ENCODE peak calls at places on chromosomes 13 and 19, in four cellular contexts. W is A549, G is HepG2, B is GM12878. H is an unnamed sample.

GRCh38 chr19:50475101-50475568 is 1.2 kb upstream of the EMC10 start:
- DNase-seq in W (no peak), G (no peak), B (no peak), H (no peak)

GRCh38 chr19:5112681-5113080 is 143.8 kb downstream of the KDM4B start:
- DNase-seq in W (no peak), G (no peak), B (no peak), H (no peak)

GRCh38 chr19:36041831-36042230 is 9.2 kb upstream of the CLIP3 start:
- DNase-seq in W (peak), G (peak), B (no peak), H (no peak)

GRCh38 chr19:23402388-23402787 is 7.1 kb upstream of the ZNF91 start:
- DNase-seq in W (no peak), G (no peak), B (no peak), H (no peak)

GRCh38 chr19:1079566-1080111 is 12.7 kb downstream of the ARHGAP45 start:
- DNase-seq in W (no peak), G (no peak), B (no peak), H (peak)

GRCh38 chr13:84994582-84994981 is 804.6 kb downstream of the SLITRK6 start:
- DNase-seq in W (peak), G (peak), B (no peak), H (peak)

GRCh38 chr19:11138659-11139526 is 16.7 kb downstream of the SPC24 start:
- DNase-seq in W (peak), G (peak), B (no peak), H (peak)

GRCh38 chr13:80334582-80335260 is 6.2 kb downstream of the SPRY2 start:
- DNase-seq in W (no peak), G (no peak), B (no peak), H (no peak)

GRCh38 chr13:62678039-62678438 is 1262.4 kb upstream of the PCDH20 start:
- DNase-seq in W (peak), G (no peak), B (no peak), H (no peak)

GRCh38 chr13:109666656-109667448 is 119.5 kb downstream of the IRS2 start:
- DNase-seq in W (peak), G (no peak), B (no peak), H (peak)

GRCh38 chr19:28406237-28406596 is 806.7 kb downstream of the UQCRFS1 start:
- DNase-seq in W (no peak), G (no peak), B (no peak), H (no peak)

GRCh38 chr13:110236831-110237261 is 70.1 kb downstream of the COL4A1 start:
- DNase-seq in W (no peak), G (no peak), B (no peak), H (no peak)

DNA sequence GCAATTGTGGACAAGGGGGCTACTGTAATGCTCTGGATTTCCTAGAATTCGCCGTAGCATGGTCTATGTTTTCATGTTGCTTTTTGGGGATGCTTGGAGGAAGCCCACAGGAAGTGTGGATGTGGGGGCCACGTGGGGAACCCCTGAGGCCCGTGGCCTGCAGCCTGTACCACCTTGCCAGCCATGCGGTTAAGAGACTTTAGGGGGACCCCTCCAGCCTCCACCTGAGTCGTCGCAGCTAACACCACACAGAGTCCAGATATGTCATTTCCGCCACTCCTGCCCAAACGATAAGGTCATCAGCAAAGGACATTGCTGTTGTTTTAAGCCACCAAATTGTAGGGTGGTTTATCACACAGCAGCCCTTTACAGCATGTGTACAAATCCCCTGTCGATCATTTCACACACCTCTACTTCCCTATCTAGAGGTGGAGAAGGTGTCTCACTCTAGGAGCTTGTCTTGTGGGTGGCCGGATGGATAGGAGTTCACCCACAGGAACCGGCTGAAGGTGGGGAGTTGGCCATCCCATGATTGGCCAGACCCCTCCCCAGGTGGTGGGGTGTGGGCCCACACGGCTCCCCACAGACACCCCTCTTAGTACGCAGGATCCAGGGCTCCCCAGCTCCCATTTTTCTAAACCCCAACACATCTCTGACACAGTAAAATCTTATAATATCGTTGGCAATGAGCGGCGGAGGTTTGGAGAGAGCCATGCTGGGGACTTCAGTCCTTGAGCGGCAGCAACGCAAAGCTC is 226.7 kb downstream of the TEX29 start:
- DNase-seq in W (no peak), G (no peak), B (no peak), H (no peak)
- TF ChIP-seq PBX3 in W (no peak), G (no peak), B (no peak), H (no peak)

DNA sequence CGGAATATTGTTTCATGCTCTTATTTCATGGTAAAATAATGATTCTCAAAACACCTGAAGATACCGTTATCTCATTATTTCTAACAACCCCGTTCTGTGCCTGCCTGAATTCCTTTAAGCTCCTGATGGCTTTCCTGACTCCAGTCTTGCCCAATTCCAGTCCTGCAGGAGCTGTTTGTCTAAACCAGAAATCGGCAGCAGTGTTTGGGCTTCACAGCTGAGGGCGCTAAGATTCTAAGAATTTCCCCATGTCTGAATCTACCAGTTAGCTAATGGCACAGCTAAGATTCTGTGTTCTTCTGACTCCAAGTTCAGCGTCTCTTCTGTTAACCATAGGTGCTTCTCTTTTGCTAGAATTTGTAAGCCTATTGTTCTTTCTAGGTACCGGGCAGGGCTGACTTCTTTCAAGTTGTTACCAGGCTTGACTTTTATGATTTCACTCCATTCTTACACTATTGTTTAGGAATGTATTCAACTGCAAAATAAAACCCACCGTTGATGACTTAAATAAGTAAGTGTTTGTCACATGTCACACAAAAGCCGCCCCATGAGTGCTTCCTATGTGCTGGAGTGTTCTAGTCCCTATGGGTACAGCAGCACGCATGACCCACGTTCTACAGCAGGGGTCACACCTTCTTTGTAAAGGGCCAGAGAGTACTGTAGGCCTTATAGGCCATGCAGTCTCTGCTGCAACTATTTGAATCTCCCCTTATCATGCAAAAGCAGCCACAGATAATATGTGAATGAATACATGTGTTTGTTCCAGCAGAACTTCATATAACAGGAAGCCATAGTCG is 168.2 kb upstream of the RNF113B start:
- DNase-seq in W (no peak), G (no peak), B (no peak), H (peak)
- TF ChIP-seq PBX3 in W (no peak), G (no peak), B (no peak), H (no peak)

GRCh38 chr13:95235944-95236343 is 65.3 kb downstream of the ABCC4 start:
- DNase-seq in W (no peak), G (no peak), B (no peak), H (no peak)
- TF ChIP-seq PBX3 in W (no peak), G (no peak), B (no peak), H (no peak)

GRCh38 chr19:44723299-44723951 is 24.5 kb downstream of the CEACAM16 start:
- DNase-seq in W (no peak), G (no peak), B (no peak), H (no peak)

GRCh38 chr19:44723952-44724319 is 24.6 kb upstream of the BCL3 start:
- DNase-seq in W (peak), G (peak), B (peak), H (peak)

GRCh38 chr19:44726465-44726864 is 22.0 kb upstream of the BCL3 start:
- DNase-seq in W (no peak), G (peak), B (no peak), H (no peak)

GRCh38 chr19:44725251-44725650 is 23.3 kb upstream of the BCL3 start:
- DNase-seq in W (peak), G (peak), B (no peak), H (no peak)

DNA sequence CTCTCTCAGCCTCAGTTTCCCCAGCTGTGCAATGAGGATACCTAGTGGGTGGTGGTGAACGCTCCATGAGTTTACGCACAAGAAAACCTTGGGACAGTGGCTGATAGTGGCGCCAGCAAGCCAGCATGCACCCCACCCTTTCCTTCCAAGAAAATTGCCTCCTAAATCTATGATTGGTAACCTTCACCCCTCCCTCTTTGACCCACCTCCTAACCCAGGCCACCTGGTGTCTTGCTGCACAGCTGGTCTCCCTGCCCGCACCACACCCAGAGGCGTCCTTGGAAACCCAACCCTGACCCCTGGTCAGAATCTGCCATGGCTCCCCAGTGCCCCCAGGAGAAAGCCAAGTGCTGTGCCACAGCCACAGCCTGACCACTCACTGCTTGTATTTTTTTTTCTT is 22.8 kb upstream of the BCL3 start:
- DNase-seq in W (no peak), G (no peak), B (no peak), H (no peak)
- TF ChIP-seq PBX3 in W (peak), G (no peak), B (no peak), H (no peak)

GRCh38 chr13:90867336-90867683 is 480.2 kb upstream of the MIR17HG start:
- DNase-seq in W (peak), G (peak), B (peak), H (peak)
- TF ChIP-seq PBX3 in W (no peak), G (no peak), B (no peak), H (no peak)

DNA sequence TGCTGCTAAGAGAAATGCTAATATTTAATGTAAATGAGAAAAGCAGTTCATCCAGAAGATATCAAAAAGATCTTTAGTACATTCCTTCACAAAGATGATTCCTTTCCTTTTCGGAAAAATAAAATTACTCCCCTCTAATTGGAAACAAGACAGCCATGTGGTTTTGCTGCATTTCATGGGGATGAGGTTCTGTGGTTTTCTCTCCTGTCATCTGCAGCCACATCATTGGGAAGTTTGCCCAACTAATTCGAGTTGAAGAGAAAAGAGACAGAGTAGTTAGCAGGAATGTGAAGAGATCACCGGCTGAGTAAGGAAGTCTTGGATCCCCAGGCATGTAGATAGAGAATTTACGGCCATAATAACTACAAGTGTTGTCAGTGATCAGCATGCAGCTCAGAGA is 122.1 kb downstream of the CYSLTR2 start:
- DNase-seq in W (no peak), G (no peak), B (no peak), H (no peak)
- TF ChIP-seq PBX3 in W (no peak), G (no peak), B (no peak), H (peak)

GRCh38 chr19:39327990-39328705 is 7.5 kb upstream of the LRFN1 start:
- DNase-seq in W (peak), G (peak), B (no peak), H (peak)
- TF ChIP-seq PBX3 in W (no peak), G (no peak), B (no peak), H (no peak)

GRCh38 chr13:30240608-30241007 is 66.7 kb downstream of the KATNAL1 start:
- DNase-seq in W (no peak), G (no peak), B (no peak), H (no peak)

GRCh38 chr13:30235206-30235605 is 72.1 kb downstream of the KATNAL1 start:
- DNase-seq in W (no peak), G (no peak), B (no peak), H (no peak)

DNA sequence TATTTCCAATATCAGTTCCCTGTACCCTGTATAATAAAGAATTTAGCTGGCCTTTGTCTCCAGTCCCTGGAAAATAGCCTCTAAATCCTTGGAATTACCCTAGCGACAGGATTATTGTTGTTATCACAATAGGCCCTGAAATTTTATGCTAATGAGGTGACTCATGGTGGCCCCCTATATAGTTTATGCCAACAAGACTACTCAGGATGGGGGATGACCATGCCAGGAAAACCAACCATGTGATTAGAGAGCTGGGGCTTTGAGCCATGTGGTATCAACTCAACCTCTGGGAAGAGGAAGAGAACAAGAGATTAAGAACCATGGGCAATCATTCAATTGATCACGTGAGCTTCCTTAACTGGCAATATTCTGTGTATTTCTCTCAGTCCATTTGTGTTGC is 72.6 kb downstream of the KATNAL1 start:
- DNase-seq in W (no peak), G (no peak), B (no peak), H (no peak)
- TF ChIP-seq PBX3 in W (no peak), G (no peak), B (no peak), H (no peak)

GRCh38 chr19:46206176-46206575 is 23.4 kb upstream of the IGFL1 start:
- DNase-seq in W (peak), G (no peak), B (no peak), H (no peak)
- TF ChIP-seq PBX3 in W (no peak), G (no peak), B (no peak), H (no peak)

H was measured in SK-N-SH.